ENCODE peak calls at places on chromosome 16, in nine cellular contexts. A, O, H, Y, D, E, T, Q and P are unnamed samples. For H3K36me3, the result is how much of the 10 kb centered on the place peaks cover.

GRCh38 chr16:5900046-5900445 is 802.5 kb upstream of the EEF2KMT start:
- DNase-seq in E (no peak), A (no peak), Q (no peak), D (no peak), H (no peak), Y (no peak), O (no peak), T (no peak), P (no peak)

GRCh38 chr16:84458606-84459516 is 45.6 kb downstream of the MEAK7 start:
- DNase-seq in Q (no peak), T (no peak), D (no peak), A (no peak), Y (no peak), O (no peak), H (no peak), E (no peak), P (no peak)

GRCh38 chr16:85422124-85422373 is 191.1 kb upstream of the GSE1 start:
- DNase-seq in A (no peak), E (peak), T (no peak), Y (no peak), H (no peak), O (no peak), Q (no peak), D (no peak), P (no peak)

GRCh38 chr16:56279132-56279531 is 87.8 kb downstream of the GNAO1 start:
- DNase-seq in H (peak), E (no peak), T (no peak), O (peak), Y (no peak), D (no peak), Q (no peak), A (no peak), P (no peak)

GRCh38 chr16:70661918-70662641 is 15.7 kb downstream of the IL34 start:
- DNase-seq in H (no peak), A (no peak), E (no peak), O (no peak), Y (no peak), T (peak), Q (no peak), D (no peak), P (no peak)

GRCh38 chr16:49639739-49640388 is 216.0 kb downstream of the ZNF423 start:
- DNase-seq in Y (peak), T (peak), A (no peak), Q (no peak), D (no peak), E (no peak), O (no peak), H (no peak), P (peak)

GRCh38 chr16:66520406-66521194 is 29.3 kb downstream of the TK2 start:
- DNase-seq in Y (no peak), D (peak), H (no peak), T (no peak), O (peak), Q (no peak), A (no peak), E (no peak), P (no peak)

GRCh38 chr16:88428156-88428555 is 24.9 kb upstream of the ZFPM1 start:
- DNase-seq in A (no peak), D (no peak), H (no peak), Y (no peak), E (no peak), T (no peak), O (no peak), Q (no peak), P (no peak)

GRCh38 chr16:16045879-16046278 is 96.5 kb downstream of the ABCC1 start:
- DNase-seq in T (no peak), Q (peak), H (no peak), O (no peak), E (peak), D (no peak), A (no peak), Y (no peak), P (no peak)

GRCh38 chr16:88548131-88548874 is 21.9 kb upstream of the ZC3H18 start:
- DNase-seq in E (no peak), A (no peak), T (no peak), D (no peak), H (no peak), Y (no peak), O (no peak), Q (no peak), P (no peak)

GRCh38 chr16:2170587-2171435 is 15.2 kb downstream of the TRAF7 start:
- DNase-seq in Q (no peak), H (no peak), Y (no peak), T (no peak), E (no peak), A (no peak), D (no peak), O (no peak), P (no peak)

GRCh38 chr16:58198022-58198683 is at the start of gene CSNK2A2:
- DNase-seq in Y (peak), T (peak), A (no peak), H (peak), O (peak), D (peak), E (peak), Q (peak), P (peak)

GRCh38 chr16:54944002-54944401 is 13.3 kb downstream of the IRX5 start:
- DNase-seq in O (no peak), H (no peak), Y (no peak), D (no peak), A (no peak), E (no peak), T (no peak), Q (peak), P (no peak)

GRCh38 chr16:23728112-23728477 is 15.1 kb upstream of the ERN2 start:
- DNase-seq in T (no peak), E (no peak), D (no peak), Q (no peak), A (no peak), Y (no peak), O (no peak), H (no peak), P (no peak)

GRCh38 chr16:52929478-52929877 is 123.2 kb downstream of the CHD9NB start:
- DNase-seq in T (no peak), H (no peak), D (no peak), Q (no peak), E (no peak), Y (no peak), A (no peak), O (no peak), P (no peak)

GRCh38 chr16:86211800-86212199 is 298.5 kb upstream of the FOXF1 start:
- DNase-seq in H (no peak), D (no peak), E (no peak), T (no peak), A (no peak), Y (no peak), Q (no peak), O (no peak), P (no peak)

GRCh38 chr16:53056528-53056881 is 1.7 kb downstream of the CHD9 start:
- DNase-seq in H (no peak), E (no peak), A (no peak), O (no peak), T (peak), Y (peak), Q (peak), D (no peak), P (no peak)

GRCh38 chr16:58102665-58103427 is 26.3 kb downstream of the CFAP20 start:
- DNase-seq in O (no peak), Q (no peak), T (no peak), E (no peak), H (no peak), A (no peak), Y (no peak), D (no peak), P (no peak)

GRCh38 chr16:13795131-13795530 is 124.8 kb upstream of the ERCC4 start:
- DNase-seq in H (no peak), D (no peak), Q (no peak), A (no peak), Y (no peak), T (no peak), O (no peak), E (no peak), P (no peak)

GRCh38 chr16:72837846-72838661 is 209.9 kb downstream of the ZFHX3 start:
- DNase-seq in Q (no peak), D (no peak), O (no peak), E (no peak), A (no peak), T (no peak), H (no peak), Y (no peak), P (no peak)

GRCh38 chr16:51416921-51417320 is 265.9 kb upstream of the SALL1 start:
- DNase-seq in A (no peak), H (no peak), Q (peak), Y (no peak), T (peak), O (no peak), E (no peak), D (no peak), P (no peak)

GRCh38 chr16:57987441-57988177 is 12.9 kb downstream of the ZNF319 start:
- DNase-seq in D (no peak), H (no peak), A (no peak), T (no peak), O (no peak), Q (no peak), Y (no peak), E (no peak), P (no peak)

GRCh38 chr16:30760160-30760559 is 1.7 kb downstream of the CFAP119 start:
- DNase-seq in O (no peak), T (no peak), H (no peak), E (no peak), D (no peak), A (no peak), Y (no peak), Q (no peak), P (no peak)

GRCh38 chr16:30761928-30762902 is at the start of the genes CFAP119 and RNF40:
- DNase-seq in Y (peak), A (peak), E (peak), D (peak), Q (peak), O (peak), T (peak), H (peak), P (peak)

GRCh38 chr16:30760577-30761426 is 1.1 kb downstream of the CFAP119 start:
- DNase-seq in E (no peak), O (no peak), H (no peak), Y (no peak), Q (peak), D (no peak), A (no peak), T (no peak), P (no peak)

GRCh38 chr16:30762991-30763725 is 1.0 kb downstream of the RNF40 start:
- DNase-seq in Q (no peak), A (no peak), Y (no peak), D (no peak), T (no peak), O (no peak), H (no peak), E (no peak), P (no peak)

DNA sequence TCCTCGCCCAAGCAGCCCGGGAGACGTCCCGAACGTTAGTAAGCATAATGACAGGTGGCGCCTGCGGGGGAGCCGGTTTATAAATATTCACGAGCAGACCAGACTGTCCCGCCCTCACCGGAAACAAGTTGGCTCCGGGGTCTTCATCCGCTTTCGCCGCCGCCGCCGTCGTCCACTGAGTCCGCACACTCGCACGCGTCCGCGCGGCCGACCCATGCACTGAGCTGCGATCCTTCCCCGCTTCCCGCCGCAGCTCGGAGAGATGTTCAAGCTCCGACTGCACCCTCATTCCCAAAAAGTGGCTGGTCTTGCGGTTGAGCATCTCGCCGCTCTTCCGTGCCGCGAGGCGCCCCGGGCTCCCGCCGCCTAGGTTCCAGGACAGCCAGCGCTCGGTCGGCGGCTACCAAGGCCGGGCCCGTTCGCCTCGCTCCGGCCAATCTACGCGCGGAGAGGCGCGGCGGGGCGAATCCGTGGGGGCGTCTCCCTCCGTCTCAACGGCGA is 385 bp downstream of the CFAP119 start:
- DNase-seq in Y (peak), D (no peak), E (peak), Q (peak), A (no peak), T (peak), O (peak), H (no peak), P (peak)
- H3K36me3 ChIP-seq in Y (under half), D (under half), E (half or more), Q (under half), A (under half), T (under half), O (under half), H (half or more), P (under half)

DNA sequence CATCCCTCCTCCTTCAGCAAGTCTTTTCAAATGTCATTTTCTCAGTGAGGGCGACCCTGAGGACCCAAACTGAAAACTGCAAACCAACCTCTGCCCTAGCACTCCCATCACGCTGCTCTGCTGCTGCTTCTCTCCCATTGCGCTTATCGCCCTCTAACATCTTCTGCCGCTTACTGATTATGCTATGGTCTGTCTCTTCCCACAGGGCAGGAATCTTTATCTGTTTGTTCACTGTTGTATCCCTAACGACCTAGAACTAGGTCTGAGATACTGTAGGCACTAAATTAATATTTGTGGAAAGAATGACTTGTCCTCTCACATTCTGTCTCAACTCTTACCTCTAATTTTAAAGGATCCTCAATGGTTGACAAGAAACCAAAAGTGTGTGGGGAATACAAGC is 12.5 kb downstream of the ZSCAN32 start:
- DNase-seq in Q (no peak), T (no peak), D (no peak), Y (no peak), A (no peak), E (no peak), H (no peak), O (no peak), P (no peak)
- H3K36me3 ChIP-seq in Q (half or more), T (under half), D (under half), Y (half or more), A (under half), E (under half), H (half or more), O (under half), P (under half)

DNA sequence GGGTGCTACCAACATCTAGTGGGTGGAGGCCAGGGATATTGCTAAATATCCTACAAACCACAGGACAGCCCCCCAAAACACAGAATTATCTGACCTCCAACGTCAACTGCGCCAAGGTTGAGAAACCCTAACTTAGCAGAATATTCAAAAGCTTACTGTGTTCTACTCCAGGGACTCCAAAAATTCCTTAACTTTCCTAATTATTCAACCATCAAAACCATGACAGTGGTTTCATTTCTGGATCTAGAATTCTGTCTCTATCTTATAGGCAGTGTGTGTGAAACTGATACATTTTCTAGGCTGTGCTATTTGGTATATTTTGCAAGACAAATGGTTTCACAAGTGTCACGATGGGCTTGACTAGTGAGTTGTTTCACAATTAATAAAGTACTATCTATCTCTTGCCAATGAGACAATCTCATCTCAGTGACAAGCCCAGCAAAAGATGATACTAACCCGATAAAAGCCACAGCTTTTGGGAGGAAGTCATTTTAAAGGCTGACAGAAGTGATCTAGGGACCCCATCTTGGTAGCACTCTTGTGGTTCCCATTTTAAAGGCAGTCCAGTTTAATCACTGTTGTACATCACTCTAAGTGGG is 14.6 kb downstream of the TXNDC11 start:
- DNase-seq in O (no peak), T (no peak), Q (no peak), E (no peak), A (no peak), D (no peak), Y (no peak), H (no peak), P (no peak)
- H3K36me3 ChIP-seq in O (under half), T (under half), Q (half or more), E (half or more), A (under half), D (under half), Y (half or more), H (half or more), P (under half)

DNA sequence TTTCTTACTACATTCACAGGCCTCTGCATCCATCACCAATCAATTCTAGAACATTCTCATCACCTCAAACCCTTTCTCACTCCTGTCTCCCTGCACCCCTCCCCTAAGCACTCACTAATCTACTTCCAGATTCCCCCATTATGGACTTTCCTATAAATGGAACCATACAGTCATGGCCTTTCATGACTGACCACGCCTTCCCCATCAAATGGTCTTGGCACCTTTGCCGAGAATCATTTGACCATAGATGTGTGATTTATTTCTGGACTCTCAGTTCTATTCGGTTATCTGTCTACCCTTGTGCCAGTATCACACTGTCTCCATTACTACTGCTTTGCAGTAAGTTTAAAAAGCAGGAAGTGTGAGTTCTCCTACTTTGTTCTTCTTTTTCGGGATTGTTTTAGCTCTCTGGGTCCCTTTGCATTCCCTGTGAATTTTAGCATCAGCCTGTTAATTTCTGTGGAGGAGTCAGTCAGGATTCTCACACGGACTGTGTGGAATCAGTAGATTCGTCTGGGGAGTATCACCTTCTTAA is 27.5 kb downstream of the GTF3C1 start:
- DNase-seq in Q (no peak), H (no peak), T (no peak), E (no peak), D (no peak), A (no peak), Y (no peak), O (no peak), P (no peak)
- H3K36me3 ChIP-seq in Q (under half), H (half or more), T (under half), E (half or more), D (under half), A (under half), Y (half or more), O (under half), P (under half)

GRCh38 chr16:17354121-17354750 is 116.5 kb downstream of the XYLT1 start:
- DNase-seq in D (no peak), A (no peak), Q (no peak), Y (no peak), E (peak), H (no peak), T (no peak), O (no peak), P (no peak)
- H3K36me3 ChIP-seq in D (under half), A (under half), Q (under half), Y (under half), E (under half), H (under half), T (under half), O (under half), P (under half)

GRCh38 chr16:3664187-3664896 is 9.9 kb downstream of the DNASE1 start:
- DNase-seq in D (no peak), E (no peak), H (no peak), T (no peak), Q (no peak), Y (no peak), O (no peak), A (no peak), P (no peak)
- H3K36me3 ChIP-seq in D (under half), E (half or more), H (half or more), T (under half), Q (under half), Y (half or more), O (under half), A (under half), P (under half)

DNA sequence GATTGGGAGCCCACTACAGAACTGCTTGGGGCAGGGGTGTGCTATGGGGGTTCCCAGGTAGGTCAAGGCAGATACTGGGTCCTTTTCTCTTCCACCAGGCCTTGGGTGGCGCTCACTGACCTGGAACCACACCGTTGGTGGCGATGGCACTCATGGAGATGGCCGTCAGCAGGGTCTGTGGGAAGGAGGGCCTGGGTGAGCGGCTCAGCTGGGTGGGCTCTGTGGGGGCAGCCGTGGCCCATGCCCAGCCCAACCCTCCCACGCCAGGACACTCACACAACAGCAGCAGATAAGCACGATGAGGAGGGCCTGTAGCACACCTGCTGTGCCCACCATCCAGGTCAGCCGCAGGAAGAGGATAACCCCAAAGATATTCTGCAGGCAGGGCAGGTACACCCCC is 10.8 kb downstream of the SLC12A4 start:
- DNase-seq in E (no peak), D (no peak), Q (no peak), Y (no peak), T (no peak), H (no peak), O (no peak), A (no peak), P (no peak)
- H3K36me3 ChIP-seq in E (under half), D (under half), Q (under half), Y (half or more), T (under half), H (half or more), O (under half), A (under half), P (under half)

GRCh38 chr16:12300946-12301500 is 324.5 kb downstream of the SNX29 start:
- DNase-seq in E (no peak), O (no peak), A (no peak), D (no peak), H (no peak), Q (no peak), Y (no peak), T (no peak), P (no peak)
- H3K36me3 ChIP-seq in E (under half), O (under half), A (under half), D (under half), H (under half), Q (under half), Y (under half), T (under half), P (under half)

GRCh38 chr16:27528294-27528693 is 21.4 kb downstream of the GTF3C1 start:
- DNase-seq in E (no peak), A (no peak), O (no peak), Y (no peak), Q (no peak), H (no peak), D (no peak), T (no peak), P (no peak)

GRCh38 chr16:27531186-27531585 is 18.5 kb downstream of the GTF3C1 start:
- DNase-seq in Y (no peak), T (no peak), O (no peak), H (no peak), A (no peak), D (no peak), Q (no peak), E (no peak), P (no peak)

GRCh38 chr16:27529962-27530361 is 19.8 kb downstream of the GTF3C1 start:
- DNase-seq in Q (peak), Y (peak), D (no peak), E (no peak), O (no peak), T (peak), A (peak), H (no peak), P (no peak)

GRCh38 chr16:27532088-27532810 is 17.5 kb downstream of the GTF3C1 start:
- DNase-seq in Y (no peak), Q (no peak), A (no peak), H (no peak), D (no peak), T (no peak), O (no peak), E (no peak), P (no peak)
- H3K36me3 ChIP-seq in Y (half or more), Q (half or more), A (under half), H (half or more), D (under half), T (half or more), O (under half), E (half or more), P (under half)

GRCh38 chr16:31893824-31894223 is 20.2 kb downstream of the ZNF267 start:
- DNase-seq in H (no peak), T (no peak), Y (no peak), Q (no peak), D (no peak), O (no peak), E (no peak), A (no peak), P (no peak)
- H3K36me3 ChIP-seq in H (half or more), T (under half), Y (half or more), Q (half or more), D (under half), O (half or more), E (under half), A (under half), P (under half)